ENCODE peak calls at places on chromosome 11, in ten cellular contexts. A is activated naive CD4-positive, alpha-beta T cell treated with Interleukin-2 at 50 U/mL for 16 hours; Q is NT2/D1; X is stimulated activated CD4-positive, alpha-beta T cell treated with anti-CD3 and anti-CD28 coated beads, Interleukin-2, amount 100 ng/mL, for 48 hours; Z is fibroblast of mammary gland; C is NCI-H748 treated with DMSO at 0.1 percent for 48 hours; W is cardiac muscle cell; S is activated CD4-positive, alpha-beta T cell treated with anti-CD3 and anti-CD28 coated beads for 4 hours; B is PC-3; R is nucleus accumbens. E is an unnamed sample.

GRCh38 chr11:115311949-115312348 is 192.3 kb downstream of the CADM1 start:
- DNase-seq in Z (no peak), B (no peak), S (no peak), C (no peak), W (no peak), R (no peak), X (no peak), A (no peak), Q (no peak), E (no peak)

GRCh38 chr11:29306527-29306926 is 710.3 kb downstream of the KCNA4 start:
- DNase-seq in R (no peak), W (no peak), S (no peak), B (peak), Z (peak), X (no peak), C (no peak), A (no peak), Q (no peak), E (no peak)

GRCh38 chr11:34068098-34068497 is 16.6 kb downstream of the CAPRIN1 start:
- DNase-seq in X (no peak), Z (peak), S (no peak), R (no peak), B (peak), Q (no peak), A (no peak), C (no peak), W (no peak), E (no peak)

GRCh38 chr11:99229544-99229943 is 208.8 kb downstream of the CNTN5 start:
- DNase-seq in S (no peak), X (no peak), B (no peak), W (no peak), C (no peak), R (no peak), A (no peak), Q (no peak), Z (no peak), E (no peak)

GRCh38 chr11:77473001-77473800 is 693 bp downstream of the PAK1 start:
- DNase-seq in B (peak), Q (peak), R (peak), W (peak), C (peak), Z (no peak), S (peak), X (peak), A (peak), E (peak)

GRCh38 chr11:1305558-1306056 is 3.8 kb downstream of the TOLLIP start:
- DNase-seq in C (no peak), B (no peak), R (no peak), S (no peak), Z (no peak), W (no peak), Q (no peak), X (no peak), A (no peak), E (no peak)

GRCh38 chr11:27028653-27029052 is 12.0 kb upstream of the BBOX1 start:
- DNase-seq in A (no peak), Q (no peak), Z (peak), R (no peak), W (no peak), C (no peak), X (no peak), B (no peak), S (no peak), E (no peak)

GRCh38 chr11:73715551-73715950 is 45.3 kb downstream of the RAB6A start:
- DNase-seq in C (no peak), R (no peak), A (no peak), X (no peak), S (no peak), W (no peak), B (no peak), Z (no peak), Q (no peak), E (no peak)

GRCh38 chr11:59216654-59217640 is 4.2 kb upstream of the MPEG1 start:
- DNase-seq in B (peak), S (no peak), C (no peak), X (no peak), R (peak), Q (no peak), W (no peak), A (no peak), Z (peak), E (no peak)

GRCh38 chr11:97740783-97741151 is 1280.0 kb upstream of the CNTN5 start:
- DNase-seq in Q (no peak), Z (no peak), B (no peak), R (no peak), A (no peak), W (no peak), S (no peak), X (no peak), C (no peak), E (no peak)

GRCh38 chr11:133930767-133931448 is 25.9 kb downstream of the IGSF9B start:
- DNase-seq in C (no peak), W (peak), X (no peak), B (peak), S (no peak), Q (no peak), A (no peak), Z (peak), R (no peak), E (no peak)

GRCh38 chr11:94325681-94326080 is 21.3 kb downstream of the IZUMO1R start:
- DNase-seq in C (peak), Z (peak), B (peak), S (peak), R (no peak), A (peak), Q (peak), X (peak), W (peak), E (no peak)

GRCh38 chr11:92199991-92200390 is 24.6 kb upstream of the FAT3 start:
- DNase-seq in W (no peak), Q (no peak), X (no peak), R (no peak), C (no peak), B (no peak), Z (no peak), A (no peak), S (no peak), E (no peak)

GRCh38 chr11:119029069-119029339 is 1.7 kb downstream of the SLC37A4 start:
- DNase-seq in W (no peak), R (no peak), S (no peak), C (no peak), A (no peak), Z (no peak), X (no peak), Q (no peak), B (no peak), E (no peak)

GRCh38 chr11:69203901-69204245 is 48.1 kb downstream of the SMIM38 start:
- DNase-seq in X (no peak), C (no peak), B (no peak), S (no peak), A (no peak), R (no peak), W (no peak), Z (no peak), Q (no peak), E (no peak)

GRCh38 chr11:45754746-45755145 is 50.2 kb upstream of the SLC35C1 start:
- DNase-seq in C (no peak), W (no peak), B (no peak), X (no peak), S (no peak), Z (no peak), A (no peak), Q (no peak), R (no peak), E (no peak)

GRCh38 chr11:61657566-61657965 is 22.6 kb upstream of the DAGLA start:
- DNase-seq in Q (no peak), C (peak), A (no peak), S (no peak), W (no peak), X (no peak), R (no peak), B (peak), Z (no peak), E (no peak)

GRCh38 chr11:1209371-1210057 is 13.4 kb upstream of the MUC5B start:
- DNase-seq in X (no peak), Z (no peak), C (no peak), A (no peak), W (no peak), S (no peak), R (no peak), B (no peak), Q (no peak), E (peak)

GRCh38 chr11:113096661-113097060 is 135.4 kb downstream of the NCAM1 start:
- DNase-seq in R (no peak), S (no peak), C (no peak), Q (no peak), W (no peak), A (no peak), Z (no peak), X (no peak), B (no peak), E (no peak)

E was measured in breast epithelium.